ENCODE peak calls at places on chromosomes 12 and 14, in six cellular contexts. X, S, V, Q, D and A are unnamed samples.

GRCh38 chr14:99129211-99129696 is 142.7 kb downstream of the BCL11B start:
- DNase-seq in S (peak; percentile 72), X (no peak), V (no peak), D (no peak), Q (no peak), A (no peak)

GRCh38 chr12:3362751-3363150 is 128.3 kb upstream of the PRMT8 start:
- DNase-seq in V (no peak), Q (no peak), D (peak; percentile 76), S (no peak), X (no peak), A (no peak)

GRCh38 chr14:79467837-79468236 is 743.5 kb downstream of the DIO2 start:
- DNase-seq in X (no peak), S (no peak), V (no peak), D (no peak), Q (no peak), A (no peak)

GRCh38 chr14:100654025-100654813 is 67.0 kb upstream of the BEGAIN start:
- DNase-seq in V (no peak), D (no peak), X (no peak), Q (no peak), S (no peak), A (no peak)

GRCh38 chr12:124087251-124088141 is 114.5 kb downstream of the ZNF664 start:
- DNase-seq in X (no peak), D (no peak), Q (no peak), S (peak; percentile 49), V (no peak), A (no peak)

GRCh38 chr12:132143328-132144071 is 619 bp downstream of the DDX51 start:
- DNase-seq in D (no peak), S (peak; percentile 85), V (no peak), X (no peak), Q (no peak), A (no peak)

GRCh38 chr14:39085933-39086332 is 17.1 kb downstream of the SEC23A start:
- DNase-seq in X (no peak), Q (no peak), S (no peak), V (no peak), D (no peak), A (no peak)

GRCh38 chr14:64632056-64632455 is 72.2 kb upstream of the PLEKHG3 start:
- DNase-seq in Q (no peak), D (peak; percentile 59), X (no peak), V (no peak), S (peak; percentile 26), A (no peak)

GRCh38 chr12:19988918-19989317 is 379.4 kb upstream of the PDE3A start:
- DNase-seq in S (no peak), V (no peak), X (no peak), D (no peak), Q (no peak), A (no peak)

GRCh38 chr12:132593071-132593470 is 17.3 kb downstream of the LRCOL1 start:
- DNase-seq in Q (no peak), D (no peak), X (no peak), V (no peak), S (no peak), A (no peak)

GRCh38 chr12:2833327-2833726 is 1.5 kb downstream of the NRIP2 start:
- DNase-seq in D (no peak), S (no peak), V (no peak), Q (no peak), X (no peak), A (no peak)

GRCh38 chr12:30925607-30926242 is 823 bp upstream of the TSPAN11 start:
- DNase-seq in Q (no peak), V (no peak), X (no peak), D (peak; percentile 30), S (no peak), A (no peak)

GRCh38 chr14:92967346-92967926 is 44.5 kb downstream of the CHGA start:
- DNase-seq in S (no peak), Q (no peak), D (no peak), X (no peak), V (no peak), A (no peak)

GRCh38 chr12:58341791-58342190 is 400.4 kb downstream of the ATP23 start:
- DNase-seq in S (no peak), V (no peak), Q (no peak), D (no peak), X (no peak), A (no peak)

GRCh38 chr12:17971850-17972249 is 118.1 kb downstream of the RERGL start:
- DNase-seq in D (peak; percentile 3), S (no peak), V (no peak), X (no peak), Q (no peak), A (no peak)

GRCh38 chr12:50507474-50507838 is 2.7 kb downstream of the DIP2B start:
- DNase-seq in D (no peak), X (no peak), Q (no peak), V (no peak), S (no peak), A (no peak)

GRCh38 chr12:121005346-121005815 is 10.9 kb downstream of the C12orf43 start:
- DNase-seq in S (no peak), V (no peak), Q (peak; percentile 30), X (peak; percentile 26), D (peak; percentile 62), A (peak; percentile 68)